ENCODE peak calls at places on chromosomes 6 and 20, in seven cellular contexts. K is NCI-H226; V is tibial nerve; Y is anterior cingulate cortex; J is activated CD8-positive, alpha-beta memory T cell treated with anti-CD3 and anti-CD28 coated beads for 48 hours; I is CD8-positive, alpha-beta memory T cell; P is HTR-8/SVneo. N is an unnamed sample.

GRCh38 chr6:125923371-125923877 is 33.1 kb upstream of the HINT3 start:
- DNase-seq in K (no peak), V (no peak), Y (no peak), J (no peak), I (no peak), P (no peak), N (no peak)

GRCh38 chr20:58228103-58228483 is 360 bp downstream of the ANKRD60 start:
- DNase-seq in K (no peak), V (no peak), Y (no peak), J (no peak), I (no peak), P (no peak), N (no peak)

GRCh38 chr20:60062431-60063336 is 104.5 kb downstream of the CDH26 start:
- DNase-seq in K (peak), V (no peak), Y (peak), J (no peak), I (no peak), P (peak), N (no peak)

GRCh38 chr20:50540620-50541605 is 30.7 kb downstream of the PTPN1 start:
- DNase-seq in K (peak), V (no peak), Y (no peak), J (no peak), I (no peak), P (peak), N (no peak)

GRCh38 chr6:157492741-157493140 is 111.8 kb downstream of the ZDHHC14 start:
- DNase-seq in K (no peak), V (no peak), Y (no peak), J (no peak), I (no peak), P (no peak), N (no peak)

GRCh38 chr6:21653323-21653722 is 59.8 kb downstream of the SOX4 start:
- DNase-seq in K (no peak), V (no peak), Y (no peak), J (no peak), I (no peak), P (no peak), N (no peak)

GRCh38 chr20:6699931-6700562 is 67.4 kb upstream of the BMP2 start:
- DNase-seq in K (no peak), V (no peak), Y (no peak), J (no peak), I (no peak), P (no peak), N (no peak)

GRCh38 chr6:159360306-159360705 is 191.1 kb downstream of the FNDC1 start:
- DNase-seq in K (no peak), V (no peak), Y (no peak), J (no peak), I (no peak), P (no peak), N (no peak)

GRCh38 chr6:73054958-73055357 is 170.3 kb downstream of the KHDC1L start:
- DNase-seq in K (no peak), V (no peak), Y (no peak), J (no peak), I (no peak), P (no peak), N (no peak)

N was measured in NT2/D1.